ENCODE peak calls at places on chromosomes 5 and 9, in nine cellular contexts. F, K, R, O, T, J, S, V and A are unnamed samples.

GRCh38 chr9:122383992-122384461 is 13.2 kb downstream of the PTGS1 start:
- DNase-seq in J (no peak), T (no peak), O (no peak), R (no peak), K (peak), S (no peak), F (no peak), V (no peak), A (no peak)

GRCh38 chr5:32304622-32305021 is 8.1 kb downstream of the MTMR12 start:
- DNase-seq in T (no peak), V (no peak), K (no peak), J (no peak), F (no peak), R (no peak), O (no peak), S (no peak), A (no peak)

GRCh38 chr9:81557957-81558791 is 131.2 kb downstream of the TLE1 start:
- DNase-seq in R (no peak), J (no peak), K (no peak), O (peak), F (peak), T (no peak), S (no peak), V (no peak), A (no peak)

GRCh38 chr9:86324308-86324707 is 29.9 kb downstream of the TUT7 start:
- DNase-seq in K (no peak), F (no peak), R (no peak), J (no peak), O (no peak), S (no peak), T (no peak), V (no peak), A (no peak)

GRCh38 chr5:99034336-99034735 is 105.5 kb upstream of the CHD1 start:
- DNase-seq in F (no peak), O (no peak), S (no peak), V (no peak), K (peak), R (peak), J (no peak), T (no peak), A (no peak)

GRCh38 chr5:15992918-15993317 is 186.7 kb downstream of the MARCHF11 start:
- DNase-seq in J (no peak), K (peak), R (no peak), F (no peak), O (no peak), T (no peak), V (no peak), S (no peak), A (no peak)

GRCh38 chr5:136388474-136388873 is 23.1 kb upstream of the TRPC7 start:
- DNase-seq in V (no peak), F (no peak), R (no peak), T (no peak), O (no peak), S (no peak), J (no peak), K (no peak), A (no peak)

GRCh38 chr5:84113246-84114118 is 271.2 kb downstream of the EDIL3 start:
- DNase-seq in R (no peak), F (no peak), J (no peak), V (no peak), O (no peak), S (no peak), K (no peak), T (no peak), A (no peak)

GRCh38 chr5:150321211-150321610 is 18.5 kb upstream of the ARSI start:
- DNase-seq in T (no peak), O (no peak), R (no peak), J (no peak), V (no peak), F (no peak), S (no peak), K (no peak), A (no peak)

GRCh38 chr5:126098330-126099017 is 324.7 kb upstream of the GRAMD2B start:
- DNase-seq in F (no peak), T (no peak), O (no peak), K (no peak), J (no peak), V (no peak), R (no peak), S (no peak), A (no peak)

GRCh38 chr9:15738011-15738410 is 185.2 kb downstream of the CCDC171 start:
- DNase-seq in V (no peak), F (no peak), K (peak), T (no peak), J (no peak), O (no peak), S (no peak), R (no peak), A (no peak)

GRCh38 chr5:126234563-126235195 is 188.5 kb upstream of the GRAMD2B start:
- DNase-seq in J (peak), T (no peak), R (peak), O (peak), V (no peak), S (no peak), K (peak), F (no peak), A (no peak)

DNA sequence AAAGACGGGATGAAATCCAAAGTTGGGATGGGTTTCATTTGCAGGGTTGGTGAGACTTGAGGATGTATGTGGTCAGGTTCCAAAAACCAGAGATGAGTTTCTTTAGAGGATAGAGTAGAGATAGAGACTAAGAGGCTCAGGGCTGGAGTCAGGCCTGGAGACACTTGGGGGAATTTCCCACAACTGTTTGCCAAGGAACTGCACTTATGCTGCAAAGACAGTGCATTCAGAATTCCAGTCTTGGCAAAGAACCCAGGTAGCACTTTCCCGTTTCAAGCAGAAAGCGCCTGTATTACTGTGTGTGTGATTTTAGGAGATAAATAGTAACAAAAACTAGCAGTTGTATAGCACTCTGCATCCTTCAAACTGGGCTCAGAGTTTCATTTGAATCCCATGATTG is 55.4 kb downstream of the SNCAIP start:
- DNase-seq in R (no peak), T (no peak), F (no peak), J (no peak), S (no peak), K (no peak), V (no peak), O (no peak), A (no peak)
- TF ChIP-seq POLR2AphosphoS5 in R (no peak), T (no peak), F (no peak), J (no peak), S (no peak), K (no peak), V (no peak), O (no peak), A (no peak)

DNA sequence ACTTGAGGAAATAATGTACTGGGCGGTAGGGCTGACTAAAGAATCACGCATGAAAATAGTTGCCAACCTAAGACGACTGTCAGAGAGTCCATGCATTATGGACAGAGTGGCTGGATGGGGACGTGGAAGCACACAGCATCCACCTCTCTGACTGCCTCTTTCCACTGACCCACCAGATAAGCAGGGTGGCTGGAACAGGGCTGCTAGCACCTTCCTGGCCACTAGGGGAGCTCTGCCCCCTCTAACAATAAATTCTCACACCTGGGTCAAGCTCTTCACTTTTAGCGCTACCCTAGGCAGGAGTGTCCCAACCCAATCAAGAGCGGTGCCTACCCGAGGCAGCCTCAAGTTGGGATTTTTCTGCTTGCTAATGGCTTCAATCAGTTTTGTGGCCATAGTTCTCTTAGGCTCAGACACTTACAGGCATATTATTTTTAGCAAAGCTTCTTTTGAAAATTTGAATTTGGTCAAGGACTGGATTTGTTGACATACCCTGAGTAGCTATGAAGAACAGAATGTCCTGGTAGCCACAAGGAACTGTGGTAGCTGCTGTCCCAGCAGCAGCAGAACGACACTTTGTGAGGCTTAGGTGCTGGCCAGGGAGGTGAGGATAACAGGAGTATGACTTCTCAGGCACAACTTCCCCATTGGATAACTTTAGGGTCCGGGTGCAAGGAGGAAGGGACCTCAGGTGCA is 6.9 kb upstream of the TPM2 start:
- DNase-seq in S (no peak), O (no peak), V (peak), K (peak), T (peak), R (peak), J (peak), F (peak), A (peak)
- TF ChIP-seq POLR2AphosphoS5 in S (no peak), O (no peak), V (peak), K (no peak), T (no peak), R (peak), J (peak), F (peak), A (no peak)

GRCh38 chr5:96640696-96641095 is 21.5 kb upstream of the CAST start:
- DNase-seq in J (no peak), F (no peak), S (no peak), V (no peak), K (no peak), O (no peak), R (no peak), T (no peak), A (no peak)

GRCh38 chr5:96636601-96637000 is 25.6 kb upstream of the CAST start:
- DNase-seq in O (no peak), R (no peak), V (no peak), K (no peak), T (no peak), J (no peak), S (no peak), F (no peak), A (no peak)

GRCh38 chr5:96633820-96634219 is 28.4 kb upstream of the CAST start:
- DNase-seq in K (no peak), J (no peak), F (no peak), R (no peak), O (no peak), S (no peak), T (no peak), V (no peak), A (no peak)

GRCh38 chr5:96638566-96638965 is 23.6 kb upstream of the CAST start:
- DNase-seq in K (no peak), R (no peak), O (no peak), V (no peak), J (no peak), F (no peak), T (no peak), S (no peak), A (no peak)

DNA sequence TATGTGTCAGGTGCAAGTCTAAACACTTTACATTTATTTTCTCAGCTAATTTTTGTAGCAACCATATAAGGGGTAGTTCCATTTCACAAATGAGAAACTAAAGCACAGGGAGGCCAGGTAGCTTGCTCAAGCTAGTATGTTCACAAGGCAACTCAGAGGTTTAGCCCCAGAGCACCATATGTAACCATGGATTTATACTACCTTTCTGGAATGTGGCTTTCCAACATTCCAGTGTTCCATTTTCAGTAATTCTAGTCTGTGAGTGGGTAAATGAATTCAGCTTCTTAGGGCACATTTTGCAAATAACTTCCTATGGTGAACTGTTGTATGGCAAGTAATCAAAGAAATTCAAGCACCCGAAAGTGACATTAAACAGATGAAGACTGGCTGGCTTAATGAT is 25.0 kb upstream of the CAST start:
- DNase-seq in J (no peak), O (no peak), K (no peak), R (no peak), T (no peak), S (no peak), F (no peak), V (no peak), A (no peak)
- TF ChIP-seq POLR2AphosphoS5 in J (no peak), O (no peak), K (no peak), R (no peak), T (no peak), S (no peak), F (no peak), V (no peak), A (no peak)

DNA sequence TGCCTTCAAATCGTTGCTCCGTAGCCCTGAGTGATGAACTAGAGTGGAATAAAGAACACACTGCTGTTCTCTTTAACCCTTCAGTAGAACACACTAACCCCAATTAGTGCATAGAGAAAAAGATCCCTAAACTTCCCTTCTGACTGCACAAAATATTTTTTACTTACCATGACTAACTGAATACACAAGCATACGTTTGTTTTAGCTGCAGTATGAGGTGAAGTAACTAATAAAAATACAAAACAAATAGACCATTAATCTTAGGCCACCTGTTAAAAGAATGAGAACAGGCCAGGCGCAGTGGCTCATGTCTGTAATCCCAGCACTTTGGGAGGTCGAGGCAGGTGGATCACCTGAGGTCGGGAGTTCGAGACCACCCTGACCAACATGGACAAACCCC is 15.2 kb downstream of the PSAT1 start:
- DNase-seq in K (no peak), O (no peak), R (no peak), V (no peak), F (peak), T (no peak), J (no peak), S (no peak), A (no peak)
- TF ChIP-seq POLR2AphosphoS5 in K (no peak), O (no peak), R (no peak), V (no peak), F (peak), T (no peak), J (no peak), S (no peak), A (no peak)

GRCh38 chr5:52988335-52989024 is 672 bp upstream of the ITGA2 start:
- DNase-seq in R (no peak), T (no peak), J (no peak), V (no peak), K (peak), F (no peak), S (no peak), O (no peak), A (no peak)

GRCh38 chr5:52985306-52985705 is 3.8 kb upstream of the ITGA2 start:
- DNase-seq in S (no peak), V (no peak), R (no peak), T (no peak), K (peak), J (no peak), O (no peak), F (no peak), A (no peak)

GRCh38 chr5:52989781-52990530 is 804 bp downstream of the ITGA2 start:
- DNase-seq in K (peak), V (peak), T (no peak), O (no peak), R (peak), S (peak), F (peak), J (no peak), A (no peak)

GRCh38 chr5:52989025-52989780 is at the start of gene ITGA2:
- DNase-seq in J (no peak), R (peak), V (peak), K (peak), O (no peak), F (peak), S (peak), T (peak), A (peak)

GRCh38 chr5:52987711-52988329 is 1.3 kb upstream of the ITGA2 start:
- DNase-seq in R (no peak), T (no peak), K (peak), F (peak), S (no peak), J (peak), V (no peak), O (no peak), A (no peak)
- TF ChIP-seq POLR2AphosphoS5 in R (no peak), T (no peak), K (no peak), F (peak), S (no peak), J (no peak), V (no peak), O (no peak), A (no peak)

DNA sequence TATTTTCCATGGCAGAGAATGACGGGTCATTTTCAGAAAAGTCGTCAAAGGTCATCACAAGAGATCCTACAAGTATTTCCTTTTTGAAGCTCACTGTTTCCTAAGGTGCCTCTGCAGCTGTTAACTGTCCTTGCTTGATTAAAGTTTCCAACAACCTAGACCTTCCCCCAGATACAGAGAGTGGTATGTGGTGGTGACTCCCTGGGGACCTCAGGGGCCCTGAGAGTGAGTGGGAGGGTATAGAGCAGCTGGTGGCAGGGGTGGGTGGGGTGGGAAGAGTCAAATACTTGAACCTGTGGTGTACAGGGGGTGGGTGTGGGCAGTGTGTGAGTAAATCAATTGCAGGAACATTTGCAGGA is 1.6 kb upstream of the CD72 start:
- DNase-seq in K (no peak), V (peak), O (no peak), S (peak), R (no peak), F (no peak), T (no peak), J (no peak), A (no peak)
- TF ChIP-seq POLR2AphosphoS5 in K (no peak), V (no peak), O (no peak), S (no peak), R (no peak), F (no peak), T (no peak), J (no peak), A (no peak)

DNA sequence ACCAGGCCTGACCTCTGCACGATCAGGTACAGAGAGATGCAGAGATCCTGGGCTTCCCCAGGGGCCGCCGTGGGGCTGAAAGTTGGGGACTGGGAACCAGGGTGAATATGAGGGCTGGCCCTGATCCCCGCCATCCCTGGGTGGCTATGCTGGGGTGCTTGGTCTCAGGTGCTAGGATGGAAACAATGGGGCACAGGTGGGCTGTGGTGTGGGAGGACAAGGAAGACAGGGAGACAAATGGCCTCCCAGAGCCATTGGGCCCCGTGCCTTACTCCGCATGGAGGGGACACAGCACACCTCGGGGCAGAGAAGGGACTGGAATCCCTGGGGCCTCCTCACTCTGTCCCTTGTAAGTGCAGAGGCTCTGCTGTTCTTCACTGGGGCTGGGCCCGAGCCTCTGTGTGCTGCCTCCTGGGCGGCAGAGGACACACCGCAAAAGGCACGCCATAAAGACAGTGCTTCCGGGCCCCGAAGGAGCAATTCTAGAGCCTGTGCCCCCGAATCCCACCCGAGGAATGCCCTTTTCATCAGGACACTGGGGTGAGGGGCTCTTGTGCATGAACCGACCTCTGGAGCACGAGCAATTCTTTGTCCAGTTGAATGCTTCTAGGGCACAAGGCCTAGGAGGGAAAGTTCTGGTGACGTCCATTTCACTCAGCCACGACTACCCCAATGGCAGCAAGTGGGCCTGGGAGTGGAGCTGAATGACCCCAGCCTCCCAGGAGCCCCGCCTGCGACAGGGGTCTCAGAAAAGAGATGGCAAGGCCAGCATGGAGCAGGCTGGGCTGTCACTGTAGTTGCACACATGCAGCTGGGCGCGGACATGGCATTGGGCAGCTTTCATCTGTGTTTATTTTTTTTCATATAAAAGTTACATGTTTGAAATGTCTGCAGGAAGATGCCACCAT is 30.9 kb downstream of the PRRT1B start:
- DNase-seq in F (no peak), J (no peak), V (no peak), S (no peak), K (no peak), T (no peak), O (no peak), R (no peak), A (no peak)
- TF ChIP-seq POLR2AphosphoS5 in F (no peak), J (no peak), V (no peak), S (no peak), K (no peak), T (no peak), O (no peak), R (no peak), A (no peak)

GRCh38 chr9:129407905-129408452 is 212.9 kb downstream of the C9orf50 start:
- DNase-seq in T (no peak), R (no peak), K (no peak), V (peak), O (no peak), S (no peak), J (no peak), F (no peak), A (no peak)
- TF ChIP-seq POLR2AphosphoS5 in T (no peak), R (no peak), K (no peak), V (no peak), O (no peak), S (no peak), J (no peak), F (no peak), A (no peak)

DNA sequence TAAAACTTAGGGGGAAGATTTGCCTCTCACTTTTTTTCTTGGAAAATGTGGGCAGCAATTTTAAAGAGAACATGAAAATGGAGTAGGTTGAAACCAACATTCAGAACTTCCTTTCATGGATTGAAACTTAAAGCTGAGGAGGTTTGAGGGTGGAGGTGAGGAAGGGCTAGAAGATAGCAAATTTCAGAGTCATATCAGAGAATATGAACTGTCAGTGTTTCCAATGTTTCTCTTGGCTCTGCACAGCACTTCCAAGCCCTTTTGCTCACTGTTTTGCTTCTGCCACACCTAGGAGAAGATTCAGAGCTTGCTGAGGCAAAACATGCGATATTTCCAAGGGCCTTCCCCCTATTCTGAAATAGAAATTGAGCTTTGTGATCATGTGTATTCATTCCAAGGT is 281.0 kb downstream of the AOPEP start:
- DNase-seq in O (no peak), R (no peak), F (no peak), J (no peak), T (no peak), S (no peak), V (no peak), K (peak), A (no peak)
- TF ChIP-seq POLR2AphosphoS5 in O (no peak), R (peak), F (no peak), J (no peak), T (no peak), S (no peak), V (no peak), K (no peak), A (no peak)

GRCh38 chr5:111755264-111755941 is 1.6 kb downstream of the NREP start:
- DNase-seq in V (no peak), S (no peak), F (no peak), O (no peak), R (no peak), K (no peak), J (no peak), T (no peak), A (no peak)
- TF ChIP-seq POLR2AphosphoS5 in V (no peak), S (no peak), F (no peak), O (no peak), R (no peak), K (no peak), J (no peak), T (no peak), A (no peak)